ENCODE peak calls at places on chromosome 5, in seven cellular contexts. One of them, this sample, is unnamed.

GRCh38 chr5:138692370-138692769 is 60.9 kb upstream of the CTNNA1 start:
- DNase-seq in posterior vena cava: no peak
- DNase-seq in WTC11: no peak
- DNase-seq in stimulated activated CD4-positive, alpha-beta T cell treated with anti-CD3 and anti-CD28 coated beads, Interleukin-4, amount 100 ng/mL, for 4 hours: no peak
- DNase-seq in NCI-H774: no peak
- DNase-seq in hypothalamus: no peak
- DNase-seq in DMS53: no peak
- DNase-seq in this sample: no peak

GRCh38 chr5:86917117-86917579 is 299.4 kb downstream of the COX7C start:
- DNase-seq in posterior vena cava: no peak
- DNase-seq in WTC11: peak
- DNase-seq in stimulated activated CD4-positive, alpha-beta T cell treated with anti-CD3 and anti-CD28 coated beads, Interleukin-4, amount 100 ng/mL, for 4 hours: no peak
- DNase-seq in NCI-H774: no peak
- DNase-seq in hypothalamus: no peak
- DNase-seq in DMS53: peak
- DNase-seq in this sample: no peak

GRCh38 chr5:144971067-144971850 is 800.6 kb downstream of the KCTD16 start:
- DNase-seq in posterior vena cava: no peak
- DNase-seq in WTC11: no peak
- DNase-seq in stimulated activated CD4-positive, alpha-beta T cell treated with anti-CD3 and anti-CD28 coated beads, Interleukin-4, amount 100 ng/mL, for 4 hours: no peak
- DNase-seq in NCI-H774: no peak
- DNase-seq in hypothalamus: no peak
- DNase-seq in DMS53: no peak
- DNase-seq in this sample: no peak

GRCh38 chr5:4797445-4797844 is 342.7 kb upstream of the ADAMTS16 start:
- DNase-seq in posterior vena cava: no peak
- DNase-seq in WTC11: no peak
- DNase-seq in stimulated activated CD4-positive, alpha-beta T cell treated with anti-CD3 and anti-CD28 coated beads, Interleukin-4, amount 100 ng/mL, for 4 hours: no peak
- DNase-seq in NCI-H774: no peak
- DNase-seq in hypothalamus: no peak
- DNase-seq in DMS53: no peak
- DNase-seq in this sample: no peak

GRCh38 chr5:133316346-133317343 is 264.8 kb downstream of the HSPA4 start:
- DNase-seq in posterior vena cava: no peak
- DNase-seq in WTC11: peak
- DNase-seq in stimulated activated CD4-positive, alpha-beta T cell treated with anti-CD3 and anti-CD28 coated beads, Interleukin-4, amount 100 ng/mL, for 4 hours: no peak
- DNase-seq in NCI-H774: no peak
- DNase-seq in hypothalamus: no peak
- DNase-seq in DMS53: peak
- DNase-seq in this sample: no peak

GRCh38 chr5:166365164-166365563 is 1926.3 kb upstream of the WWC1 start:
- DNase-seq in posterior vena cava: no peak
- DNase-seq in WTC11: no peak
- DNase-seq in stimulated activated CD4-positive, alpha-beta T cell treated with anti-CD3 and anti-CD28 coated beads, Interleukin-4, amount 100 ng/mL, for 4 hours: no peak
- DNase-seq in NCI-H774: no peak
- DNase-seq in hypothalamus: no peak
- DNase-seq in DMS53: no peak
- DNase-seq in this sample: no peak

GRCh38 chr5:153043876-153044275 is 446.6 kb upstream of the GRIA1 start:
- DNase-seq in posterior vena cava: no peak
- DNase-seq in WTC11: no peak
- DNase-seq in stimulated activated CD4-positive, alpha-beta T cell treated with anti-CD3 and anti-CD28 coated beads, Interleukin-4, amount 100 ng/mL, for 4 hours: no peak
- DNase-seq in NCI-H774: no peak
- DNase-seq in hypothalamus: no peak
- DNase-seq in DMS53: no peak
- DNase-seq in this sample: no peak

GRCh38 chr5:5017827-5018559 is 122.1 kb upstream of the ADAMTS16 start:
- DNase-seq in posterior vena cava: peak
- DNase-seq in WTC11: no peak
- DNase-seq in stimulated activated CD4-positive, alpha-beta T cell treated with anti-CD3 and anti-CD28 coated beads, Interleukin-4, amount 100 ng/mL, for 4 hours: no peak
- DNase-seq in NCI-H774: no peak
- DNase-seq in hypothalamus: no peak
- DNase-seq in DMS53: no peak
- DNase-seq in this sample: no peak

GRCh38 chr5:1541662-1542008 is 17.9 kb upstream of the LPCAT1 start:
- DNase-seq in posterior vena cava: no peak
- DNase-seq in WTC11: no peak
- DNase-seq in stimulated activated CD4-positive, alpha-beta T cell treated with anti-CD3 and anti-CD28 coated beads, Interleukin-4, amount 100 ng/mL, for 4 hours: no peak
- DNase-seq in NCI-H774: no peak
- DNase-seq in hypothalamus: no peak
- DNase-seq in DMS53: no peak
- DNase-seq in this sample: no peak

GRCh38 chr5:150458819-150459557 is 9.4 kb upstream of the RPS14 start:
- DNase-seq in posterior vena cava: peak
- DNase-seq in WTC11: peak
- DNase-seq in stimulated activated CD4-positive, alpha-beta T cell treated with anti-CD3 and anti-CD28 coated beads, Interleukin-4, amount 100 ng/mL, for 4 hours: peak
- DNase-seq in NCI-H774: peak
- DNase-seq in hypothalamus: peak
- DNase-seq in DMS53: peak
- DNase-seq in this sample: peak